ENCODE peak calls at places on chromosomes 5 and 9, in nine cellular contexts. A, C, F, N, M, B, Q, U and R are unnamed samples.

GRCh38 chr9:72872718-72873117 is 80.1 kb downstream of the ALDH1A1 start:
- DNase-seq in A (no peak), C (no peak), F (no peak), N (no peak), M (no peak), B (no peak), Q (no peak), U (no peak), R (no peak)

GRCh38 chr9:126395439-126396212 is 69.0 kb downstream of the MVB12B start:
- DNase-seq in A (no peak), C (peak), F (peak), N (no peak), M (no peak), B (no peak), Q (no peak), U (peak), R (peak)

GRCh38 chr9:130632841-130633240 is 31.6 kb upstream of the PRDM12 start:
- DNase-seq in A (no peak), C (no peak), F (no peak), N (no peak), M (no peak), B (no peak), Q (no peak), U (no peak), R (no peak)

GRCh38 chr5:39063037-39063436 is 11.2 kb downstream of the RICTOR start:
- DNase-seq in A (no peak), C (no peak), F (peak), N (no peak), M (no peak), B (no peak), Q (no peak), U (no peak), R (no peak)

GRCh38 chr5:173454381-173454763 is 126.2 kb upstream of the STC2 start:
- DNase-seq in A (no peak), C (peak), F (peak), N (no peak), M (no peak), B (peak), Q (no peak), U (peak), R (peak)

GRCh38 chr9:105187781-105188180 is 56.7 kb upstream of the SLC44A1 start:
- DNase-seq in A (no peak), C (peak), F (peak), N (no peak), M (no peak), B (no peak), Q (no peak), U (peak), R (peak)

GRCh38 chr9:125635888-125636287 is 71.1 kb downstream of the MAPKAP1 start:
- DNase-seq in A (no peak), C (no peak), F (no peak), N (no peak), M (no peak), B (peak), Q (no peak), U (no peak), R (no peak)

GRCh38 chr9:77726814-77727213 is 78.7 kb upstream of the GNA14 start:
- DNase-seq in A (no peak), C (no peak), F (no peak), N (no peak), M (no peak), B (no peak), Q (no peak), U (no peak), R (no peak)

GRCh38 chr9:120928720-120929389 is 2.3 kb upstream of the TRAF1 start:
- DNase-seq in A (peak), C (peak), F (peak), N (peak), M (peak), B (peak), Q (no peak), U (peak), R (peak)

GRCh38 chr9:33791117-33791516 is 4.2 kb upstream of the PRSS3 start:
- DNase-seq in A (no peak), C (peak), F (peak), N (no peak), M (no peak), B (no peak), Q (no peak), U (peak), R (peak)

GRCh38 chr5:137491121-137491520 is 8.0 kb downstream of the SPOCK1 start:
- DNase-seq in A (no peak), C (peak), F (no peak), N (no peak), M (no peak), B (no peak), Q (no peak), U (peak), R (peak)

GRCh38 chr5:139419793-139420192 is 15.9 kb upstream of the SPATA24 start:
- DNase-seq in A (no peak), C (no peak), F (no peak), N (no peak), M (no peak), B (no peak), Q (no peak), U (no peak), R (no peak)

GRCh38 chr5:19048750-19049149 is 939.2 kb downstream of the CDH18 start:
- DNase-seq in A (no peak), C (no peak), F (no peak), N (no peak), M (no peak), B (no peak), Q (no peak), U (no peak), R (no peak)

GRCh38 chr9:94919376-94920098 is 193.0 kb downstream of the AOPEP start:
- DNase-seq in A (no peak), C (peak), F (peak), N (no peak), M (no peak), B (no peak), Q (no peak), U (peak), R (peak)

GRCh38 chr9:78601957-78602565 is 305.1 kb downstream of the PSAT1 start:
- DNase-seq in A (peak), C (peak), F (peak), N (no peak), M (no peak), B (peak), Q (peak), U (peak), R (peak)

GRCh38 chr5:142871880-142872200 is 101.7 kb downstream of the ARHGAP26 start:
- DNase-seq in A (no peak), C (no peak), F (no peak), N (no peak), M (no peak), B (no peak), Q (no peak), U (no peak), R (no peak)

GRCh38 chr5:111252799-111253564 is 28.8 kb downstream of the CAMK4 start:
- DNase-seq in A (no peak), C (no peak), F (no peak), N (no peak), M (no peak), B (peak), Q (no peak), U (no peak), R (no peak)

GRCh38 chr5:127967983-127968592 is 115.5 kb upstream of the SLC12A2 start:
- DNase-seq in A (no peak), C (peak), F (peak), N (no peak), M (no peak), B (no peak), Q (no peak), U (no peak), R (no peak)

GRCh38 chr5:101018299-101018698 is 115.2 kb upstream of the ST8SIA4 start:
- DNase-seq in A (no peak), C (no peak), F (no peak), N (no peak), M (no peak), B (no peak), Q (no peak), U (peak), R (no peak)

GRCh38 chr5:101009758-101010519 is 106.9 kb upstream of the ST8SIA4 start:
- DNase-seq in A (no peak), C (no peak), F (no peak), N (no peak), M (no peak), B (peak), Q (no peak), U (no peak), R (no peak)

DNA sequence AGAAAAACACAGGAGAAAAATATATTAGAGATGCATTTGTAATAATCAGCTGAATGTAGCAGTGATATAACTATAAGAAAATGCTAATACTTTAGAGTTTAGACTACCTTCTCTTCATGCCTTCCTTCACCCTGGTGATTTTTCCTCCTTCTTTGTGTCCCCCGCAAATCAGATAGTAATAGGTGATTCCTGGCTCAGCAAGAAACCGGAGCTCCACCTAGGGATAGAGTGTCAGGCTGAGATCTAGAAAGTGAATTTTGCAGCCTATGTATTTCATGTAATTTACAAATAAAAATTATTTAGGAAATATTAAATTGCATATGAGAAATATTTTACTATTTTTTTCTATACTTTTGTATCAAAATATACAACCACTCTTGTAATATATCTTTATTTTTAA is 109.8 kb upstream of the ST8SIA4 start:
- DNase-seq in A (no peak), C (no peak), F (no peak), N (no peak), M (no peak), B (no peak), Q (no peak), U (no peak), R (no peak)
- TF ChIP-seq CTCF in A (no peak), C (no peak), F (no peak), N (peak), M (peak), B (no peak), Q (no peak), U (peak), R (no peak)

GRCh38 chr9:127801955-127802575 is 617 bp upstream of the FPGS start:
- DNase-seq in A (no peak), C (peak), F (peak), N (no peak), M (no peak), B (no peak), Q (no peak), U (no peak), R (peak)
- TF ChIP-seq CTCF in A (no peak), C (no peak), F (peak), N (no peak), M (peak), B (peak), Q (no peak), U (peak), R (no peak)

DNA sequence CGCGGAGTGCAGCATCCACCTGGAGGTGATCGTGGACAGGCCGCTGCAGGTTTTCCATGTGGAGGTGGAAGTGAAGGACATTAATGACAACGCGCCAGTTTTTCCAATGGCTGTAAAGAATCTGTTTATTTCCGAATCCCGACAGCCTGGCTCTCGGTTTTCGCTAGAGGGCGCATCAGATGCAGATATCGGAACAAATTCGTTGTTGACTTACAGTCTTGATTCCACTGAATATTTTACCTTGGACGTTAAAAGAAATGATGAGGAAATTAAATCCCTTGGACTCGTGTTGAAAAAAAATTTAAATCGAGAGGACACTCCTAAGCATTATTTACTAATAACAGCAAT is 611 bp downstream of the PCDHA3 start:
- DNase-seq in A (no peak), C (no peak), F (no peak), N (no peak), M (no peak), B (no peak), Q (no peak), U (no peak), R (no peak)
- TF ChIP-seq CTCF in A (no peak), C (no peak), F (peak), N (no peak), M (peak), B (no peak), Q (no peak), U (peak), R (no peak)

DNA sequence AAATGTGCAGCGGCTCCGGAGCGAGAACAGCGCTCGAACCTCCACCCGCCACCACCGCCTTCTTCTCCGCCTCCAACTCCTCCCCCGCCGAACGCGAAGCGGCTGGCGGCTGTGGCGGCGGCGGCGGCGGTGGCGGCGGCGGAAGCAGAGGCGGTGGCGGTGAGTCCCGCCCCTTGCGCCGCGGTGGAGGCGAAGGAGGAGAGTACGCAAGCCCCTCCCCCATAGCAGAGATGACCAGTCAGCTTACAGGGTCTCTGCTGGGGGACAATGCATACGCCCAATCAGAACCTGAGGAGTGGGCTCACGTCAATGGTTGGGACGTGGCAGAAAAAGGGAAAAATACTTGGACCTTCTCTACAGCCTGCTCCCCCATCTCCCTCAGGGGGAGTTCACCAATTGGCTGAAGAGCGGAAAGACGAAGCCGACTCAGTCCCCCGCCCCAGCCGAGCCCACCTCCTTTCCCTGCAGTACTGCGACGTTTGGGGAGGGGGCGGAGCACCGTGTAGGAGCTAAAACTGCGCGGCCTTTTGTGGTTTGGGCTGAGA is at the start of gene PJA2:
- DNase-seq in A (peak), C (peak), F (peak), N (peak), M (peak), B (peak), Q (peak), U (peak), R (peak)
- TF ChIP-seq CTCF in A (peak), C (peak), F (peak), N (no peak), M (peak), B (peak), Q (peak), U (peak), R (no peak)

GRCh38 chr9:127611796-127612790 is at the start of gene STXBP1:
- DNase-seq in A (peak), C (peak), F (peak), N (peak), M (peak), B (peak), Q (peak), U (peak), R (peak)
- TF ChIP-seq CTCF in A (no peak), C (no peak), F (peak), N (no peak), M (peak), B (no peak), Q (peak), U (peak), R (no peak)

GRCh38 chr5:119255571-119256356 is 100.1 kb upstream of the TNFAIP8 start:
- DNase-seq in A (no peak), C (peak), F (no peak), N (no peak), M (no peak), B (peak), Q (peak), U (no peak), R (peak)
- TF ChIP-seq CTCF in A (no peak), C (peak), F (no peak), N (no peak), M (no peak), B (peak), Q (peak), U (peak), R (peak)